ENCODE peak calls at places on chromosomes 13 and 19, in ten cellular contexts. U is globus pallidus; N is osteoblast; Q is RWPE1; O is activated CD8-positive, alpha-beta T cell treated with anti-CD3 and anti-CD28 coated beads, Interleukin-2, amount 10 ng/mL, durations not matched to agents 7 days and 5 days; H is effector memory CD8-positive, alpha-beta T cell; D is ACHN; P is stimulated activated naive CD4-positive, alpha-beta T cell treated with Interleukin-2 at 50 U/mL for 16 hours; V is T-helper 2 cell; I is dermis microvascular lymphatic vessel endothelial cell. Y is an unnamed sample.

GRCh38 chr19:45973564-45974338 is at the start of gene NOVA2:
- DNase-seq in U (peak), N (peak), Q (peak), O (peak), H (peak), D (peak), P (no peak), V (peak), I (peak), Y (peak)

GRCh38 chr13:91017031-91017668 is 330.3 kb upstream of the MIR17HG start:
- DNase-seq in U (peak), N (peak), Q (peak), O (peak), H (no peak), D (peak), P (no peak), V (peak), I (peak), Y (no peak)

GRCh38 chr13:77751513-77752456 is 54.3 kb downstream of the SLAIN1 start:
- DNase-seq in U (peak), N (peak), Q (peak), O (peak), H (peak), D (peak), P (no peak), V (peak), I (peak), Y (no peak)

GRCh38 chr19:34173145-34173956 is 1.0 kb downstream of the LSM14A start:
- DNase-seq in U (peak), N (peak), Q (peak), O (peak), H (peak), D (peak), P (peak), V (peak), I (peak), Y (peak)

GRCh38 chr13:30371649-30372265 is 50.5 kb upstream of the UBE2L5 start:
- DNase-seq in U (no peak), N (peak), Q (peak), O (peak), H (peak), D (peak), P (peak), V (peak), I (no peak), Y (no peak)

GRCh38 chr19:10091370-10091687 is 5.2 kb downstream of the SHFL start:
- DNase-seq in U (no peak), N (no peak), Q (no peak), O (no peak), H (no peak), D (no peak), P (no peak), V (no peak), I (no peak), Y (no peak)

GRCh38 chr13:27728271-27728670 is 64.0 kb upstream of the GSX1 start:
- DNase-seq in U (peak), N (no peak), Q (no peak), O (no peak), H (no peak), D (no peak), P (no peak), V (no peak), I (peak), Y (no peak)

GRCh38 chr13:87356314-87356713 is 314.9 kb upstream of the SLITRK5 start:
- DNase-seq in U (no peak), N (no peak), Q (no peak), O (no peak), H (no peak), D (no peak), P (no peak), V (no peak), I (no peak), Y (no peak)

GRCh38 chr19:11164879-11165406 is 9.4 kb upstream of the SPC24 start:
- DNase-seq in U (peak), N (peak), Q (no peak), O (no peak), H (no peak), D (no peak), P (no peak), V (no peak), I (peak), Y (peak)

GRCh38 chr19:48390188-48391099 is 907 bp downstream of the KDELR1 start:
- DNase-seq in U (peak), N (peak), Q (peak), O (peak), H (peak), D (peak), P (peak), V (peak), I (peak), Y (peak)

GRCh38 chr19:30999726-31000125 is 349.5 kb downstream of the TSHZ3 start:
- DNase-seq in U (no peak), N (no peak), Q (no peak), O (no peak), H (no peak), D (no peak), P (no peak), V (no peak), I (no peak), Y (no peak)

GRCh38 chr19:29714953-29715694 is at the start of gene C19orf12:
- DNase-seq in U (peak), N (peak), Q (peak), O (peak), H (peak), D (peak), P (peak), V (peak), I (peak), Y (peak)

GRCh38 chr13:20815469-20815868 is 41.7 kb upstream of the EEF1AKMT1 start:
- DNase-seq in U (no peak), N (no peak), Q (no peak), O (no peak), H (no peak), D (no peak), P (no peak), V (no peak), I (no peak), Y (no peak)

GRCh38 chr13:18949489-18949761 is 232.2 kb downstream of the TUBA3C start:
- DNase-seq in U (no peak), N (peak), Q (no peak), O (no peak), H (no peak), D (no peak), P (no peak), V (no peak), I (no peak), Y (no peak)

GRCh38 chr13:112771877-112772538 is 82.2 kb downstream of the ATP11A start:
- DNase-seq in U (no peak), N (peak), Q (no peak), O (no peak), H (no peak), D (no peak), P (no peak), V (no peak), I (no peak), Y (no peak)

GRCh38 chr19:3175761-3176714 is 2.5 kb upstream of the S1PR4 start:
- DNase-seq in U (no peak), N (no peak), Q (peak), O (no peak), H (peak), D (peak), P (peak), V (peak), I (no peak), Y (no peak)

GRCh38 chr19:54178581-54179261 is 5.8 kb upstream of the TMC4 start:
- DNase-seq in U (no peak), N (peak), Q (no peak), O (peak), H (no peak), D (peak), P (no peak), V (peak), I (no peak), Y (no peak)

GRCh38 chr19:5851302-5851701 is at the start of gene FUT3:
- DNase-seq in U (no peak), N (peak), Q (peak), O (no peak), H (no peak), D (no peak), P (no peak), V (no peak), I (no peak), Y (no peak)

GRCh38 chr13:97938701-97939475 is 14.6 kb upstream of the IPO5 start:
- DNase-seq in U (no peak), N (no peak), Q (no peak), O (no peak), H (no peak), D (no peak), P (no peak), V (no peak), I (no peak), Y (no peak)

GRCh38 chr19:45179063-45179847 is 671 bp downstream of the BLOC1S3 start:
- DNase-seq in U (no peak), N (peak), Q (no peak), O (peak), H (peak), D (peak), P (peak), V (peak), I (peak), Y (peak)

GRCh38 chr13:24146961-24147569 is 13.5 kb upstream of the SPATA13 start:
- DNase-seq in U (no peak), N (no peak), Q (no peak), O (no peak), H (no peak), D (no peak), P (no peak), V (no peak), I (no peak), Y (no peak)

GRCh38 chr19:46856062-46857022 is 4.5 kb upstream of the ARHGAP35 start:
- DNase-seq in U (peak), N (peak), Q (peak), O (peak), H (peak), D (peak), P (peak), V (peak), I (peak), Y (peak)

GRCh38 chr19:6233827-6234511 is 45.8 kb downstream of the MLLT1 start:
- DNase-seq in U (no peak), N (peak), Q (no peak), O (no peak), H (no peak), D (no peak), P (no peak), V (no peak), I (peak), Y (no peak)

GRCh38 chr19:47239152-47239551 is 8.2 kb upstream of the BBC3 start:
- DNase-seq in U (no peak), N (no peak), Q (no peak), O (peak), H (no peak), D (no peak), P (no peak), V (peak), I (no peak), Y (no peak)

GRCh38 chr19:5182811-5183210 is 157.8 kb downstream of the PTPRS start:
- DNase-seq in U (no peak), N (peak), Q (no peak), O (no peak), H (no peak), D (no peak), P (no peak), V (no peak), I (no peak), Y (no peak)

GRCh38 chr19:42197375-42197817 is 20.1 kb downstream of the DEDD2 start:
- DNase-seq in U (no peak), N (peak), Q (no peak), O (peak), H (no peak), D (no peak), P (no peak), V (peak), I (no peak), Y (no peak)

GRCh38 chr19:12802267-12803106 is 618 bp downstream of the THSD8 start:
- DNase-seq in U (peak), N (peak), Q (peak), O (no peak), H (no peak), D (no peak), P (no peak), V (no peak), I (no peak), Y (no peak)

Y was measured in ovary.